ENCODE peak calls at places on chromosomes 12 and 14, in six cellular contexts. One of them, this sample, is unnamed.

GRCh38 chr14:59330455-59330854 is 134.7 kb downstream of the GPR135 start:
- DNase-seq in CD4-positive, CD25-positive, alpha-beta regulatory T cell: peak
- DNase-seq in AG04450: no peak
- DNase-seq in Karpas-422: no peak
- DNase-seq in ascending aorta: no peak
- DNase-seq in astrocyte: no peak
- DNase-seq in this sample: peak

GRCh38 chr12:119683413-119683812 is 15.5 kb downstream of the PRKAB1 start:
- DNase-seq in CD4-positive, CD25-positive, alpha-beta regulatory T cell: no peak
- DNase-seq in AG04450: no peak
- DNase-seq in Karpas-422: no peak
- DNase-seq in ascending aorta: no peak
- DNase-seq in astrocyte: peak
- DNase-seq in this sample: no peak

GRCh38 chr14:100222219-100223093 is 16.5 kb upstream of the YY1 start:
- DNase-seq in CD4-positive, CD25-positive, alpha-beta regulatory T cell: peak
- DNase-seq in AG04450: no peak
- DNase-seq in Karpas-422: peak
- DNase-seq in ascending aorta: no peak
- DNase-seq in astrocyte: no peak
- DNase-seq in this sample: no peak

GRCh38 chr12:61502179-61502578 is 758.0 kb upstream of the USP15 start:
- DNase-seq in CD4-positive, CD25-positive, alpha-beta regulatory T cell: no peak
- DNase-seq in AG04450: no peak
- DNase-seq in Karpas-422: no peak
- DNase-seq in ascending aorta: no peak
- DNase-seq in astrocyte: no peak
- DNase-seq in this sample: no peak

GRCh38 chr14:99838555-99839193 is 45.5 kb downstream of the EML1 start:
- DNase-seq in CD4-positive, CD25-positive, alpha-beta regulatory T cell: no peak
- DNase-seq in AG04450: peak
- DNase-seq in Karpas-422: no peak
- DNase-seq in ascending aorta: no peak
- DNase-seq in astrocyte: peak
- DNase-seq in this sample: no peak

GRCh38 chr14:34826661-34827060 is 48.5 kb downstream of the BAZ1A start:
- DNase-seq in CD4-positive, CD25-positive, alpha-beta regulatory T cell: no peak
- DNase-seq in AG04450: no peak
- DNase-seq in Karpas-422: no peak
- DNase-seq in ascending aorta: no peak
- DNase-seq in astrocyte: peak
- DNase-seq in this sample: no peak

GRCh38 chr12:131639270-131639940 is 71.5 kb upstream of the SFSWAP start:
- DNase-seq in CD4-positive, CD25-positive, alpha-beta regulatory T cell: no peak
- DNase-seq in AG04450: no peak
- DNase-seq in Karpas-422: no peak
- DNase-seq in ascending aorta: no peak
- DNase-seq in astrocyte: no peak
- DNase-seq in this sample: no peak

GRCh38 chr14:95034806-95035205 is 122.5 kb downstream of the DICER1 start:
- DNase-seq in CD4-positive, CD25-positive, alpha-beta regulatory T cell: no peak
- DNase-seq in AG04450: no peak
- DNase-seq in Karpas-422: no peak
- DNase-seq in ascending aorta: no peak
- DNase-seq in astrocyte: no peak
- DNase-seq in this sample: peak

GRCh38 chr12:98893126-98893525 is 248.0 kb downstream of the APAF1 start:
- DNase-seq in CD4-positive, CD25-positive, alpha-beta regulatory T cell: no peak
- DNase-seq in AG04450: no peak
- DNase-seq in Karpas-422: peak
- DNase-seq in ascending aorta: no peak
- DNase-seq in astrocyte: no peak
- DNase-seq in this sample: no peak

GRCh38 chr12:47517122-47517521 is 188.7 kb downstream of the RPAP3 start:
- DNase-seq in CD4-positive, CD25-positive, alpha-beta regulatory T cell: no peak
- DNase-seq in AG04450: no peak
- DNase-seq in Karpas-422: no peak
- DNase-seq in ascending aorta: no peak
- DNase-seq in astrocyte: no peak
- DNase-seq in this sample: no peak

DNA sequence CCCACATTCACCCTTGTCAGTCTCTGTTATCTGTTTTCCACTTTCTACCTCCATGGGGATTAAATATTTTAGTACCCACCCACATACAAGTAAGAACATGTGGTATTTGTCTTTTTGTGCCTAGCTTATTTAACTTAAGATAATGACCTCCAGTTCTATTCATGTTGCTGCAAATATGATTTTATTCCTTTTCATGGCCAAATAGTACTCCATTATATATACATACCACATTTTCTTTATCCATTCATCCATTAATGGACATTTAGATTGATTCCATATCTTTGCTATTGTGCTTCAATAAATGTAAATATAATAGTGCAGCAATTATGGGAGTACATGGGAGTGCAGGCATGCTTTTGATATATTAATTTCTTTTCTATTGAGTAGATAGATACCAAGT is 185.8 kb downstream of the RPAP3 start:
- DNase-seq in CD4-positive, CD25-positive, alpha-beta regulatory T cell: no peak
- DNase-seq in AG04450: no peak
- DNase-seq in Karpas-422: no peak
- DNase-seq in ascending aorta: no peak
- DNase-seq in astrocyte: no peak
- DNase-seq in this sample: no peak
- H3K27ac ChIP-seq in CD4-positive, CD25-positive, alpha-beta regulatory T cell: no peak
- H3K27ac ChIP-seq in AG04450: no peak
- H3K27ac ChIP-seq in Karpas-422: no peak
- H3K27ac ChIP-seq in ascending aorta: no peak
- H3K27ac ChIP-seq in astrocyte: no peak
- H3K27ac ChIP-seq in this sample: no peak

GRCh38 chr12:50213439-50213838 is 46.3 kb upstream of the CERS5 start:
- DNase-seq in CD4-positive, CD25-positive, alpha-beta regulatory T cell: no peak
- DNase-seq in AG04450: no peak
- DNase-seq in Karpas-422: no peak
- DNase-seq in ascending aorta: no peak
- DNase-seq in astrocyte: no peak
- DNase-seq in this sample: peak
- H3K27ac ChIP-seq in CD4-positive, CD25-positive, alpha-beta regulatory T cell: peak
- H3K27ac ChIP-seq in AG04450: no peak
- H3K27ac ChIP-seq in Karpas-422: no peak
- H3K27ac ChIP-seq in ascending aorta: no peak
- H3K27ac ChIP-seq in astrocyte: no peak
- H3K27ac ChIP-seq in this sample: peak

GRCh38 chr14:22841311-22841710 is 4.9 kb downstream of the MMP14 start:
- DNase-seq in CD4-positive, CD25-positive, alpha-beta regulatory T cell: no peak
- DNase-seq in AG04450: no peak
- DNase-seq in Karpas-422: no peak
- DNase-seq in ascending aorta: no peak
- DNase-seq in astrocyte: no peak
- DNase-seq in this sample: no peak
- H3K27ac ChIP-seq in CD4-positive, CD25-positive, alpha-beta regulatory T cell: no peak
- H3K27ac ChIP-seq in AG04450: peak
- H3K27ac ChIP-seq in Karpas-422: no peak
- H3K27ac ChIP-seq in ascending aorta: peak
- H3K27ac ChIP-seq in astrocyte: no peak
- H3K27ac ChIP-seq in this sample: no peak

GRCh38 chr12:57243521-57244305 is 7.3 kb downstream of the STAC3 start:
- DNase-seq in CD4-positive, CD25-positive, alpha-beta regulatory T cell: peak
- DNase-seq in AG04450: no peak
- DNase-seq in Karpas-422: peak
- DNase-seq in ascending aorta: no peak
- DNase-seq in astrocyte: no peak
- DNase-seq in this sample: peak
- H3K27ac ChIP-seq in CD4-positive, CD25-positive, alpha-beta regulatory T cell: no peak
- H3K27ac ChIP-seq in AG04450: no peak
- H3K27ac ChIP-seq in Karpas-422: peak
- H3K27ac ChIP-seq in ascending aorta: no peak
- H3K27ac ChIP-seq in astrocyte: no peak
- H3K27ac ChIP-seq in this sample: peak

GRCh38 chr12:107335802-107336570 is 242.6 kb upstream of the CRY1 start:
- DNase-seq in CD4-positive, CD25-positive, alpha-beta regulatory T cell: no peak
- DNase-seq in AG04450: no peak
- DNase-seq in Karpas-422: no peak
- DNase-seq in ascending aorta: no peak
- DNase-seq in astrocyte: no peak
- DNase-seq in this sample: no peak
- H3K27ac ChIP-seq in CD4-positive, CD25-positive, alpha-beta regulatory T cell: no peak
- H3K27ac ChIP-seq in AG04450: no peak
- H3K27ac ChIP-seq in Karpas-422: no peak
- H3K27ac ChIP-seq in ascending aorta: no peak
- H3K27ac ChIP-seq in astrocyte: no peak
- H3K27ac ChIP-seq in this sample: no peak

DNA sequence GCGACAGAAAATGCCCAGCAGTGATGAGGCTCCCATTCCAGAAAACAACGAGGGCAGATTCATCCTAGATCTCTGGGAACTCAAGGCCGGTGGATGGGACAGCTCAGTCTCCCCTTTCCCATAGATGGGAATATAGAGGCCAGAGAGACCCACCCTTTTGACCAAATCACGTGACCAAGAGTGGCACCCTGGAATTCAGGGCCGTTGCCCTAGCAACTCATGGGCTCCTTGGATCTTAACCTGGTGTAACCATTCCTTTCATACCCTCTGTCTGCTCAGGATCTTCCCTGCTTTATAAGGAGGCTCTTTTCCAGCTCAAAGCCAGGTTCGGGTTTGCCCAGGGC is 8.4 kb upstream of the LRTM2 start:
- DNase-seq in CD4-positive, CD25-positive, alpha-beta regulatory T cell: no peak
- DNase-seq in AG04450: no peak
- DNase-seq in Karpas-422: no peak
- DNase-seq in ascending aorta: no peak
- DNase-seq in astrocyte: no peak
- DNase-seq in this sample: no peak
- H3K27ac ChIP-seq in CD4-positive, CD25-positive, alpha-beta regulatory T cell: peak
- H3K27ac ChIP-seq in AG04450: peak
- H3K27ac ChIP-seq in Karpas-422: no peak
- H3K27ac ChIP-seq in ascending aorta: peak
- H3K27ac ChIP-seq in astrocyte: no peak
- H3K27ac ChIP-seq in this sample: no peak

GRCh38 chr12:4116251-4117111 is 157.1 kb upstream of the CCND2 start:
- DNase-seq in CD4-positive, CD25-positive, alpha-beta regulatory T cell: no peak
- DNase-seq in AG04450: peak
- DNase-seq in Karpas-422: peak
- DNase-seq in ascending aorta: no peak
- DNase-seq in astrocyte: peak
- DNase-seq in this sample: peak
- H3K27ac ChIP-seq in CD4-positive, CD25-positive, alpha-beta regulatory T cell: no peak
- H3K27ac ChIP-seq in AG04450: no peak
- H3K27ac ChIP-seq in Karpas-422: no peak
- H3K27ac ChIP-seq in ascending aorta: no peak
- H3K27ac ChIP-seq in astrocyte: no peak
- H3K27ac ChIP-seq in this sample: no peak

GRCh38 chr12:9342614-9343353 is 134.6 kb upstream of the PZP start:
- DNase-seq in CD4-positive, CD25-positive, alpha-beta regulatory T cell: no peak
- DNase-seq in AG04450: no peak
- DNase-seq in Karpas-422: no peak
- DNase-seq in ascending aorta: no peak
- DNase-seq in astrocyte: no peak
- DNase-seq in this sample: no peak
- H3K27ac ChIP-seq in CD4-positive, CD25-positive, alpha-beta regulatory T cell: no peak
- H3K27ac ChIP-seq in AG04450: no peak
- H3K27ac ChIP-seq in Karpas-422: no peak
- H3K27ac ChIP-seq in ascending aorta: no peak
- H3K27ac ChIP-seq in astrocyte: no peak
- H3K27ac ChIP-seq in this sample: no peak

DNA sequence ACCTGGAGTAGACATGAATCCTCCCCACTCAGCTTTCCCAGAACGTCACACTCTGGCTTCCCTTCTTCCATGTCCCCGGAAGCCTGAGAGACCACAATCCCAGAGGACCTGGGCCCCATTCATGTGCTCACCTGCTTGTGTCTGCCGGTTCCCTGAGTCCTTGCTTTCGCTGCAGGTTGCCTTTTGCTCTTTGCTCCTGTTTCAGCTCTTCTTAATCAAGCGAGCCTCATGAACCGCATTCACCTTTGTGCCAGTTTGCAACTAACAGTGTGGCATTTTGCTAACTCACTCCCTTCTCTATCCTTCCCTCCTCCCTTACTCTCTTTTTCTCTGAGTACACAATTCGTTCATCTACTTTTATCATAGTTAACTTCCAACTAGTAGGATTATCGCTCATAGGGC is 23.1 kb downstream of the ENTPD5 start:
- DNase-seq in CD4-positive, CD25-positive, alpha-beta regulatory T cell: no peak
- DNase-seq in AG04450: no peak
- DNase-seq in Karpas-422: no peak
- DNase-seq in ascending aorta: no peak
- DNase-seq in astrocyte: no peak
- DNase-seq in this sample: no peak
- H3K27ac ChIP-seq in CD4-positive, CD25-positive, alpha-beta regulatory T cell: no peak
- H3K27ac ChIP-seq in AG04450: no peak
- H3K27ac ChIP-seq in Karpas-422: no peak
- H3K27ac ChIP-seq in ascending aorta: no peak
- H3K27ac ChIP-seq in astrocyte: no peak
- H3K27ac ChIP-seq in this sample: no peak

GRCh38 chr12:122982963-122983788 is 2.7 kb downstream of the ARL6IP4 start:
- DNase-seq in CD4-positive, CD25-positive, alpha-beta regulatory T cell: no peak
- DNase-seq in AG04450: no peak
- DNase-seq in Karpas-422: no peak
- DNase-seq in ascending aorta: no peak
- DNase-seq in astrocyte: no peak
- DNase-seq in this sample: no peak

GRCh38 chr12:122983789-122984515 is 3.5 kb downstream of the ARL6IP4 start:
- DNase-seq in CD4-positive, CD25-positive, alpha-beta regulatory T cell: no peak
- DNase-seq in AG04450: no peak
- DNase-seq in Karpas-422: no peak
- DNase-seq in ascending aorta: no peak
- DNase-seq in astrocyte: no peak
- DNase-seq in this sample: no peak

GRCh38 chr12:122985590-122986257 is 5.2 kb downstream of the ARL6IP4 start:
- DNase-seq in CD4-positive, CD25-positive, alpha-beta regulatory T cell: no peak
- DNase-seq in AG04450: no peak
- DNase-seq in Karpas-422: no peak
- DNase-seq in ascending aorta: no peak
- DNase-seq in astrocyte: no peak
- DNase-seq in this sample: no peak

GRCh38 chr12:122986258-122986871 is 5.9 kb downstream of the ARL6IP4 start:
- DNase-seq in CD4-positive, CD25-positive, alpha-beta regulatory T cell: no peak
- DNase-seq in AG04450: no peak
- DNase-seq in Karpas-422: no peak
- DNase-seq in ascending aorta: no peak
- DNase-seq in astrocyte: no peak
- DNase-seq in this sample: no peak

GRCh38 chr12:122984612-122985358 is 4.3 kb downstream of the ARL6IP4 start:
- DNase-seq in CD4-positive, CD25-positive, alpha-beta regulatory T cell: no peak
- DNase-seq in AG04450: no peak
- DNase-seq in Karpas-422: no peak
- DNase-seq in ascending aorta: no peak
- DNase-seq in astrocyte: no peak
- DNase-seq in this sample: no peak
- H3K27ac ChIP-seq in CD4-positive, CD25-positive, alpha-beta regulatory T cell: no peak
- H3K27ac ChIP-seq in AG04450: peak
- H3K27ac ChIP-seq in Karpas-422: no peak
- H3K27ac ChIP-seq in ascending aorta: peak
- H3K27ac ChIP-seq in astrocyte: no peak
- H3K27ac ChIP-seq in this sample: no peak